ENCODE peak calls at places on chromosomes 5 and 9, in six cellular contexts. J is ELF-1; V is A549; M is GM18507; T is sigmoid colon; A is CD4-positive, alpha-beta T cell. P is an unnamed sample.

GRCh38 chr9:127658431-127658830 is 46.4 kb downstream of the STXBP1 start:
- DNase-seq in V (no peak), M (no peak), J (no peak), T (no peak), A (no peak), P (no peak)

GRCh38 chr9:88953401-88954029 is 37.8 kb upstream of the S1PR3 start:
- DNase-seq in T (no peak), V (no peak), M (no peak), A (no peak), J (no peak), P (no peak)

GRCh38 chr9:109886050-109886449 is 106.1 kb downstream of the PALM2AKAP2 start:
- DNase-seq in T (no peak), V (no peak), M (no peak), A (no peak), J (no peak), P (no peak)

GRCh38 chr5:125476888-125477585 is 730.6 kb upstream of the ZNF608 start:
- DNase-seq in A (no peak), M (no peak), J (no peak), T (no peak), V (no peak), P (no peak)

GRCh38 chr5:115455241-115455640 is 89.3 kb downstream of the FEM1C start:
- DNase-seq in M (no peak), J (no peak), A (no peak), T (no peak), V (peak), P (no peak)

GRCh38 chr9:72431036-72431435 is 66.0 kb upstream of the ZFAND5 start:
- DNase-seq in A (no peak), T (no peak), M (no peak), J (no peak), V (no peak), P (no peak)

GRCh38 chr5:93054424-93055165 is 526.4 kb downstream of the NR2F1-AS1 start:
- DNase-seq in V (no peak), A (no peak), T (no peak), M (no peak), J (no peak), P (no peak)

GRCh38 chr5:111995701-111996100 is 238.7 kb upstream of the NREP start:
- DNase-seq in M (no peak), A (no peak), V (no peak), J (no peak), T (no peak), P (no peak)

GRCh38 chr9:35960029-35960655 is 2.2 kb upstream of the OR2S2 start:
- DNase-seq in T (no peak), A (no peak), V (no peak), M (no peak), J (no peak), P (no peak)

GRCh38 chr9:126363847-126364671 is 37.4 kb downstream of the MVB12B start:
- DNase-seq in J (no peak), T (no peak), V (peak), M (no peak), A (no peak), P (no peak)

GRCh38 chr9:108727580-108728056 is 128.2 kb downstream of the ACTL7B start:
- DNase-seq in T (peak), M (no peak), A (no peak), J (no peak), V (no peak), P (no peak)

GRCh38 chr5:14081791-14082190 is 61.4 kb upstream of the TRIO start:
- DNase-seq in T (no peak), M (no peak), V (no peak), J (no peak), A (no peak), P (no peak)

GRCh38 chr5:6902094-6902493 is 188.9 kb downstream of the TENT4A start:
- DNase-seq in A (no peak), T (no peak), M (no peak), V (no peak), J (no peak), P (no peak)

GRCh38 chr5:151078490-151079262 is 2.2 kb downstream of the TNIP1 start:
- DNase-seq in M (peak), A (peak), T (no peak), J (no peak), V (no peak), P (no peak)

GRCh38 chr9:6811436-6811835 is 53.7 kb downstream of the KDM4C start:
- DNase-seq in J (no peak), A (no peak), T (no peak), V (no peak), M (no peak), P (no peak)

GRCh38 chr5:36522746-36523065 is 83.7 kb upstream of the SLC1A3 start:
- DNase-seq in T (no peak), J (no peak), A (no peak), V (no peak), M (no peak), P (no peak)

GRCh38 chr5:173237821-173238220 is 2.8 kb upstream of the NKX2-5 start:
- DNase-seq in M (no peak), V (no peak), A (no peak), J (peak), T (no peak), P (peak)

GRCh38 chr9:89165341-89165740 is 13.3 kb downstream of the SHC3 start:
- DNase-seq in J (no peak), A (no peak), T (no peak), M (no peak), V (no peak), P (no peak)

GRCh38 chr9:98708103-98708932 is 417 bp downstream of the GABBR2 start:
- DNase-seq in T (no peak), M (no peak), V (peak), J (no peak), A (no peak), P (no peak)

GRCh38 chr9:129631673-129632129 is 5.7 kb downstream of the NTMT1 start:
- DNase-seq in M (no peak), A (no peak), V (no peak), J (no peak), T (no peak), P (no peak)

GRCh38 chr5:81408496-81408895 is 14.6 kb upstream of the ACOT12 start:
- DNase-seq in M (no peak), T (no peak), V (no peak), J (no peak), A (no peak), P (no peak)

GRCh38 chr9:107423540-107423939 is 66.0 kb downstream of the KLF4 start:
- DNase-seq in J (no peak), A (no peak), T (no peak), M (no peak), V (no peak), P (no peak)

GRCh38 chr9:79692857-79693571 is 121.2 kb downstream of the TLE4 start:
- DNase-seq in A (no peak), J (no peak), V (no peak), T (no peak), M (no peak), P (no peak)

GRCh38 chr5:148343049-148343413 is 7.7 kb downstream of the SPINK9 start:
- DNase-seq in T (no peak), V (peak), M (no peak), A (no peak), J (peak), P (no peak)

GRCh38 chr9:93667006-93667405 is 90.6 kb downstream of the PHF2 start:
- DNase-seq in A (no peak), T (peak), M (no peak), V (no peak), J (no peak), P (no peak)

GRCh38 chr5:39661026-39661779 is 236.4 kb upstream of the DAB2 start:
- DNase-seq in V (no peak), A (no peak), M (no peak), J (no peak), T (no peak), P (no peak)

GRCh38 chr5:73531356-73531755 is 33.1 kb downstream of the BTF3 start:
- DNase-seq in A (no peak), V (no peak), T (no peak), J (no peak), M (no peak), P (no peak)

GRCh38 chr9:113579270-113580040 is 115.9 kb downstream of the RGS3 start:
- DNase-seq in T (peak), V (no peak), M (peak), J (no peak), A (no peak), P (no peak)

GRCh38 chr9:137583957-137584356 is 5.2 kb upstream of the DPH7 start:
- DNase-seq in V (no peak), M (no peak), J (no peak), A (no peak), T (no peak), P (no peak)